ENCODE peak calls at places on chromosomes 16 and 17, in eight cellular contexts. Q is effector memory CD4-positive, alpha-beta T cell; O is CD8-positive, alpha-beta memory T cell; W is GM23338; H is heart left ventricle; M is GM12864; E is A549; J is upper lobe of right lung. I is an unnamed sample.

GRCh38 chr16:30382398-30383015 is at the start of gene SEPTIN1:
- DNase-seq in Q (peak; percentile 61), E (no peak), W (no peak), M (no peak), J (no peak), O (peak; percentile 64), H (no peak), I (peak; percentile 89)

GRCh38 chr16:3282103-3282746 is 1.1 kb upstream of the ZNF263 start:
- DNase-seq in W (peak; percentile 87), M (no peak), J (no peak), O (no peak), Q (no peak), E (no peak), H (no peak), I (no peak)

GRCh38 chr16:2090819-2091721 is 43.3 kb downstream of the TSC2 start:
- DNase-seq in J (peak; percentile 92), O (peak; percentile 26), W (peak; percentile 88), E (peak; percentile 66), H (peak; percentile 69), Q (no peak), M (no peak), I (peak; percentile 47)

GRCh38 chr17:42403150-42403549 is 14.9 kb upstream of the STAT3 start:
- DNase-seq in E (no peak), Q (no peak), O (no peak), J (no peak), W (peak; percentile 74), H (no peak), M (no peak), I (peak; percentile 57)

GRCh38 chr16:24748242-24748641 is 18.8 kb downstream of the TNRC6A start:
- DNase-seq in W (no peak), M (no peak), Q (no peak), J (no peak), O (no peak), E (peak; percentile 29), H (peak; percentile 56), I (no peak)

GRCh38 chr17:77455111-77455877 is 314.5 kb downstream of the SEC14L1 start:
- DNase-seq in Q (no peak), W (no peak), O (no peak), H (no peak), E (no peak), M (no peak), J (no peak), I (no peak)

GRCh38 chr17:28926786-28927185 is 23.9 kb upstream of the DHRS13 start:
- DNase-seq in O (no peak), E (no peak), Q (no peak), J (no peak), H (no peak), M (no peak), W (no peak), I (no peak)

GRCh38 chr17:49987290-49987585 is 7.8 kb downstream of the DLX3 start:
- DNase-seq in M (no peak), O (no peak), J (peak; percentile 16), E (no peak), W (peak; percentile 13), H (no peak), Q (no peak), I (no peak)

GRCh38 chr17:76568771-76569170 is 16.9 kb downstream of the ST6GALNAC2 start:
- DNase-seq in W (peak; percentile 64), H (no peak), M (no peak), J (no peak), Q (no peak), E (no peak), O (no peak), I (no peak)

GRCh38 chr16:16157166-16157565 is 66.1 kb downstream of the ABCC6 start:
- DNase-seq in M (no peak), Q (no peak), O (no peak), E (no peak), W (no peak), J (no peak), H (no peak), I (no peak)

GRCh38 chr17:8753976-8754440 is 4.3 kb downstream of the SPDYE4 start:
- DNase-seq in M (no peak), J (no peak), W (peak; percentile 71), E (peak; percentile 64), O (no peak), Q (no peak), H (no peak), I (peak; percentile 49)

GRCh38 chr17:17300624-17301568 is 2.3 kb upstream of the NT5M start:
- DNase-seq in O (peak; percentile 12), H (peak; percentile 53), E (peak; percentile 95), M (no peak), W (peak; percentile 97), J (peak; percentile 73), Q (no peak), I (no peak)

GRCh38 chr17:67950945-67951344 is 45.3 kb downstream of the C17orf58 start:
- DNase-seq in J (no peak), M (no peak), O (no peak), E (no peak), H (no peak), Q (no peak), W (no peak), I (no peak)

GRCh38 chr17:8965394-8966168 is at the start of gene PIK3R5:
- DNase-seq in Q (peak; percentile 82), W (peak; percentile 94), E (no peak), J (peak; percentile 86), M (no peak), O (peak; percentile 81), H (peak; percentile 43), I (peak; percentile 40)

GRCh38 chr17:80292557-80292956 is 31.9 kb downstream of the RNF213 start:
- DNase-seq in M (no peak), Q (no peak), E (no peak), O (no peak), H (peak; percentile 19), J (no peak), W (no peak), I (no peak)

GRCh38 chr16:88456356-88457292 is 3.5 kb downstream of the ZFPM1 start:
- DNase-seq in M (no peak), O (peak; percentile 40), J (no peak), H (no peak), Q (peak; percentile 31), W (no peak), E (no peak), I (peak; percentile 67)

GRCh38 chr17:75996665-75997590 is 3.7 kb upstream of the CDK3 start:
- DNase-seq in E (no peak), J (peak; percentile 85), H (no peak), M (no peak), Q (peak; percentile 20), W (no peak), O (peak; percentile 19), I (peak; percentile 37)

GRCh38 chr16:78925071-78925714 is 675.3 kb downstream of the MAF start:
- DNase-seq in M (peak; percentile 5), Q (no peak), H (peak; percentile 41), E (peak; percentile 45), W (peak; percentile 64), J (peak; percentile 68), O (peak; percentile 2), I (peak; percentile 28)

GRCh38 chr17:4766199-4766598 is 5.5 kb upstream of the TM4SF5 start:
- DNase-seq in O (no peak), H (peak; percentile 36), E (no peak), W (no peak), Q (no peak), J (no peak), M (no peak), I (no peak)

GRCh38 chr16:88701541-88702363 is 4.5 kb downstream of the RNF166 start:
- DNase-seq in M (no peak), W (no peak), E (no peak), O (no peak), Q (no peak), H (no peak), J (no peak), I (no peak)

GRCh38 chr16:51392651-51393187 is 241.6 kb upstream of the SALL1 start:
- DNase-seq in W (peak; percentile 52), H (no peak), E (no peak), Q (no peak), J (no peak), O (no peak), M (no peak), I (no peak)

GRCh38 chr17:18960241-18960665 is 8.3 kb downstream of the SLC5A10 start:
- DNase-seq in M (no peak), Q (no peak), E (no peak), J (no peak), O (no peak), W (no peak), H (peak; percentile 11), I (no peak)
- H3K4me3 ChIP-seq in M (no peak overlapping the region), Q (no peak overlapping the region), E (no peak overlapping the region), J (no peak overlapping the region), O (no peak overlapping the region), W (no peak overlapping the region), H (no peak overlapping the region), I (no peak overlapping the region)

GRCh38 chr17:1384881-1385280 is 15.1 kb downstream of the YWHAE start:
- DNase-seq in O (no peak), J (no peak), E (no peak), Q (no peak), W (no peak), H (no peak), M (no peak), I (no peak)

GRCh38 chr17:1391577-1391976 is 8.4 kb downstream of the YWHAE start:
- DNase-seq in Q (no peak), H (no peak), J (peak; percentile 27), W (no peak), O (no peak), M (no peak), E (no peak), I (no peak)

GRCh38 chr17:1386265-1386664 is 13.8 kb downstream of the YWHAE start:
- DNase-seq in M (no peak), W (no peak), H (no peak), Q (no peak), J (no peak), E (no peak), O (no peak), I (no peak)

GRCh38 chr17:1390422-1391367 is 9.3 kb downstream of the YWHAE start:
- DNase-seq in J (no peak), H (no peak), M (no peak), W (no peak), Q (no peak), O (no peak), E (no peak), I (no peak)
- H3K4me3 ChIP-seq in J (no peak overlapping the region), H (peak overlapping the region; percentile 11), M (no peak overlapping the region), W (no peak overlapping the region), Q (no peak overlapping the region), O (no peak overlapping the region), E (no peak overlapping the region), I (no peak overlapping the region)

GRCh38 chr16:9824191-9824590 is 358.0 kb downstream of the GRIN2A start:
- DNase-seq in O (no peak), Q (no peak), J (no peak), H (no peak), W (no peak), M (no peak), E (no peak), I (no peak)
- H3K4me3 ChIP-seq in O (no peak overlapping the region), Q (no peak overlapping the region), J (no peak overlapping the region), H (no peak overlapping the region), W (no peak overlapping the region), M (no peak overlapping the region), E (no peak overlapping the region), I (no peak overlapping the region)

DNA sequence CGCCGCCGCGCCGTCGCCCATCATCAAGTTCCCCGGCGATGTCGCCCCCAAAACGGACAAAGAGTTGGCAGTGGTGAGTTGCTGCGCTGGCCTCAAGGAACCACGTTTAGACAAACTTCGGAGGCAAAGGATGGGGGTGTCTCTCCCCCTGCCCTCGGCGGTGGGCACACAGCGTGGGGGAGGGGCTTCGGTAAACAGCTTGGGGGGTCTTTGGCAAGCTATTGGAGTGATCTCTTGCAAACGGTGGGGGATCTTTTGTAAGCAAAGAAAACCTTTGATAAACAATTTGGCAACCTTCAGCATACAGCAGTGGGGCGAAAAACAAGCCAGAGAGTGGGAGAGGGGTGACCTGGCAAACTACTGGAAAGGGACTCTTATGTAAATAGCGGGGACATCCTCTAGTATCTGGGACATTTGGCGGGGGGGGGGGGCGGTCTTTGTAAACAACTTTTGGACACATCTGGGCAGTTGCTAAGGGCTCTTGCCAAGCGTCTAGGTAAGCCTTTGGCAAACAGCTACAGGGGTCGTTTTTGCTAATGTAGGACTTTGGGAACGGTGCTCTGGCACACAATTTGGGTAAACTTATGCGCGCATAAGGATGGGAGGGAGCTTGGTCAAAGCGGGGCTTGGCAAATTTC is 681 bp downstream of the MMP2 start:
- DNase-seq in J (no peak), W (peak; percentile 46), O (no peak), H (no peak), M (no peak), E (no peak), Q (no peak), I (no peak)
- H3K4me3 ChIP-seq in J (peak overlapping the region; percentile 57), W (peak overlapping the region; percentile 88), O (no peak overlapping the region), H (peak overlapping the region; percentile 78), M (no peak overlapping the region), E (peak overlapping the region; percentile 60), Q (no peak overlapping the region), I (no peak overlapping the region)